ENCODE peak calls at places on chromosomes 2 and 18, in ten cellular contexts. N is uterus; Z is neuronal stem cell; K is CD8-positive, alpha-beta memory T cell; A is Peyer's patch; W is cardiac muscle cell; D is heart left ventricle; S is ascending aorta; J is naive thymus-derived CD4-positive, alpha-beta T cell; O is Karpas-422. T is an unnamed sample.

GRCh38 chr2:230932556-230933511 is 7.8 kb upstream of the GPR55 start:
- DNase-seq in N (peak; percentile 33), Z (no peak), K (no peak), A (no peak), W (peak; percentile 93), D (peak; percentile 62), S (peak; percentile 63), J (no peak), O (no peak), T (peak; percentile 53)

GRCh38 chr2:23697676-23698075 is 229.2 kb downstream of the ATAD2B start:
- DNase-seq in N (no peak), Z (no peak), K (no peak), A (no peak), W (no peak), D (no peak), S (no peak), J (no peak), O (no peak), T (no peak)

GRCh38 chr2:231162036-231162345 is 36.4 kb upstream of the ARMC9 start:
- DNase-seq in N (no peak), Z (no peak), K (no peak), A (no peak), W (peak; percentile 97), D (no peak), S (no peak), J (no peak), O (no peak), T (no peak)

GRCh38 chr2:159030674-159031380 is 62.4 kb downstream of the TANC1 start:
- DNase-seq in N (peak; percentile 84), Z (peak; percentile 37), K (no peak), A (no peak), W (peak; percentile 91), D (peak; percentile 75), S (peak; percentile 77), J (no peak), O (no peak), T (peak; percentile 76)

GRCh38 chr2:66686768-66687167 is 251.8 kb downstream of the MEIS1 start:
- DNase-seq in N (no peak), Z (no peak), K (no peak), A (no peak), W (peak; percentile 6), D (no peak), S (no peak), J (no peak), O (no peak), T (no peak)

GRCh38 chr18:48542513-48543181 is 3.8 kb downstream of the CTIF start:
- DNase-seq in N (no peak), Z (no peak), K (no peak), A (no peak), W (no peak), D (no peak), S (peak; percentile 30), J (no peak), O (no peak), T (no peak)

GRCh38 chr2:54429811-54430600 is 26.1 kb upstream of the SPTBN1 start:
- DNase-seq in N (no peak), Z (no peak), K (no peak), A (no peak), W (no peak), D (peak; percentile 38), S (no peak), J (no peak), O (no peak), T (no peak)

GRCh38 chr2:4278392-4278791 is 575.0 kb downstream of the DCDC2C start:
- DNase-seq in N (no peak), Z (no peak), K (no peak), A (no peak), W (no peak), D (no peak), S (no peak), J (no peak), O (no peak), T (no peak)

GRCh38 chr2:15547100-15547499 is 14.0 kb downstream of the NBAS start:
- DNase-seq in N (no peak), Z (no peak), K (no peak), A (no peak), W (no peak), D (no peak), S (no peak), J (no peak), O (no peak), T (no peak)

GRCh38 chr2:109226128-109226527 is 97.1 kb downstream of the SH3RF3 start:
- DNase-seq in N (no peak), Z (no peak), K (no peak), A (no peak), W (no peak), D (no peak), S (peak; percentile 62), J (no peak), O (no peak), T (no peak)

GRCh38 chr18:13440277-13441248 is 222.0 kb downstream of the LDLRAD4 start:
- DNase-seq in N (no peak), Z (no peak), K (no peak), A (no peak), W (no peak), D (no peak), S (no peak), J (no peak), O (peak; percentile 44), T (no peak)

DNA sequence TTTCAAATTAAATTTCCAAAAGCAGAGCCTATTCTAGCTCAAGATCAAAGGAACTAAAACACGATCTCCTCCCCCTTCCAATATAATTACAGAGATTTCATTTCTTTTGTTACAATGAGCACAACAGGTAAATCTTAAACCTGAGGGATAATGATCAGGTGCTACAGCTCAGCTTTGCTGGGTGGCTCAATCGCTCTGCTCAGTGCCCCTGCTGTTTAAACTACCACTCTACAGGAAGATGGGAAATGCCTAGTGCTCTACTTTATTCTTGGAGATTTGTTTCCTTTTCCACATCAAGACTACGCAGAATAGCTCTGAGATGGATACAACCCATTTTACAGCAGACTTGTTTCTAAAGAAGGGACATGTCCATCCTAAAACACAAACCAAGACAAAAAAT is 162.3 kb downstream of the TCF4 start:
- DNase-seq in N (no peak), Z (no peak), K (no peak), A (no peak), W (no peak), D (no peak), S (no peak), J (no peak), O (peak; percentile 46), T (no peak)
- H3K4me1 ChIP-seq in N (no peaks in the 10 kb centered on the region), Z (peaks cover 8% of the 10 kb centered on the region), K (no peaks in the 10 kb centered on the region), A (no peaks in the 10 kb centered on the region), W (peaks cover 4% of the 10 kb centered on the region), D (peaks cover 5% of the 10 kb centered on the region), S (peaks cover 2% of the 10 kb centered on the region), J (no peaks in the 10 kb centered on the region), O (peaks cover 94% of the 10 kb centered on the region), T (peaks cover 7% of the 10 kb centered on the region)

DNA sequence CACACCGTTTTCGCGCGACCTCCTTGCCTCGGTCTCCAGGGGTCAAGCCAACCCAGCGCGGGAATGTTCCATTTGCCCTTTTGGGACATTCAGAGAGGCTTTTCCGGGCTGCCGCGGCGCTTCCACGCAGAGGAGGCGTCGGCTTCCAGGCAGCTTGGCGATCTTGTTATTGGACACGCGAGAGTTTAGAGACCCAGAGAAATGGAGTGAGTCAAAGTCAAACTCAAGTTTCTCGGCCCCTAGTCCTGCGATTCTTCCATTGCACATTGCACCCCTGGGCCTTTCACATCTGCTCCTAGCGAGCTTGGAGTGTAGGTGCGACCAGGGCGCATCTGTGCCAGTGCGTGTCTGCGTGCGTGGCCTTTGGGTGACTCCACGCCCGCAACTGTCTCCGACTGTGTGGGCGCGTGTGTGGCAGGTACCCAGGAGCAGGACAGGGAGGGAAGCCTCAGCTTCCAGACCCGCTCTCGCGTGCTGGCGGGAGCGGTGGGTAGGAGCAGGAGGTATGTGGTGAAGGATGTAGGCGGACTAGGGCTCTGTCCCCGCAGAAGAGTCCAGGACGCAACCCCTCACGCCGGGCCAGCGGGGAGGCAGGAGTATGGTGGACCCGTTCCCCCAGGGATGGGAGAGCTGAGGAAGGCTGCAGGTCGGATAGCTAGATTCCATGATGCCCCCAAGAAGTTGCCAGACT is 13.5 kb downstream of the SIX3 start:
- DNase-seq in N (no peak), Z (no peak), K (no peak), A (no peak), W (no peak), D (no peak), S (no peak), J (no peak), O (no peak), T (no peak)
- H3K4me3 ChIP-seq in N (no peak overlapping the region), Z (peak overlapping the region; percentile 33), K (no peak overlapping the region), A (no peak overlapping the region), W (peak overlapping the region; percentile 13), D (peak overlapping the region; percentile 5), S (peak overlapping the region; percentile 33), J (no peak overlapping the region), O (no peak overlapping the region), T (peak overlapping the region; percentile 38)

GRCh38 chr2:119485336-119486110 is 38.8 kb downstream of the SCTR start:
- DNase-seq in N (no peak), Z (no peak), K (no peak), A (no peak), W (no peak), D (peak; percentile 78), S (peak; percentile 82), J (no peak), O (no peak), T (peak; percentile 73)
- H3K27ac ChIP-seq in N (no peak overlapping the region), Z (no peak overlapping the region), K (no peak overlapping the region), A (no peak overlapping the region), W (no peak overlapping the region), D (peak overlapping the region; percentile 53), S (peak overlapping the region; percentile 60), J (no peak overlapping the region), O (no peak overlapping the region), T (peak overlapping the region; percentile 58)

GRCh38 chr18:45938488-45938935 is 28.6 kb downstream of the EPG5 start:
- DNase-seq in N (no peak), Z (no peak), K (no peak), A (no peak), W (no peak), D (no peak), S (no peak), J (no peak), O (no peak), T (no peak)
- H3K4me1 ChIP-seq in N (no peaks in the 10 kb centered on the region), Z (no peaks in the 10 kb centered on the region), K (peaks cover 14% of the 10 kb centered on the region), A (no peaks in the 10 kb centered on the region), W (no peaks in the 10 kb centered on the region), D (no peaks in the 10 kb centered on the region), S (no peaks in the 10 kb centered on the region), J (peaks cover 11% of the 10 kb centered on the region), O (no peaks in the 10 kb centered on the region), T (no peaks in the 10 kb centered on the region)

DNA sequence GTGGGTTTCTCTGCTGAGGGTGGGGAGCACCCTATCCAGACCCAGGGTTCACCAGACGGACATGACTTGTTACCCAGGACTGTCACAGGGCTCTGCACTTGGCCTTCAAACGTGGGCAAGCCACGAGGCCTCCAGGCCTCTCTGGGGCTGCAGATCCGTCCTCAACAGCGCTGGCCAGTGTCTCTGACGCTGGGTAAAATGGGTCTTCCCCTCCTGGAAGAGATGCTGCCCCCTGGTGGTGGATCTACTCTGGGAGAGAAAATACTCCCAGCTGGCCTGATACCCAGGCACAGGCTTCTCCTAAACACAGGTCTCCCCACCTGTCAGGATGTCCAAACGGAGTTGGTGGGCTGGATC is 3.7 kb downstream of the GPR17 start:
- DNase-seq in N (peak; percentile 85), Z (peak; percentile 80), K (peak; percentile 85), A (peak; percentile 82), W (peak; percentile 89), D (peak; percentile 85), S (peak; percentile 91), J (peak; percentile 71), O (peak; percentile 93), T (peak; percentile 88)
- H3K4me3 ChIP-seq in N (no peak overlapping the region), Z (no peak overlapping the region), K (no peak overlapping the region), A (no peak overlapping the region), W (no peak overlapping the region), D (no peak overlapping the region), S (no peak overlapping the region), J (peak overlapping the region; percentile 15), O (no peak overlapping the region), T (no peak overlapping the region)

T was measured in heart right ventricle.